ENCODE peak calls at places on chromosomes 11 and 22, in ten cellular contexts. One of them, this sample, is unnamed.

GRCh38 chr11:75924966-75925784 is 110.2 kb downstream of the UVRAG start:
- DNase-seq in A549: no peak
- DNase-seq in breast epithelium: no peak
- DNase-seq in colonic mucosa: no peak
- DNase-seq in heart left ventricle: no peak
- DNase-seq in MM.1S: no peak
- DNase-seq in psoas muscle: peak
- DNase-seq in brain microvascular endothelial cell: no peak
- DNase-seq in lung: no peak
- DNase-seq in AG04450: no peak
- DNase-seq in this sample: peak

GRCh38 chr22:37752189-37753061 is 55.3 kb upstream of the GCAT start:
- DNase-seq in AG04450: peak
- DNase-seq in brain microvascular endothelial cell: peak
- DNase-seq in heart left ventricle: peak
- DNase-seq in MM.1S: no peak
- DNase-seq in psoas muscle: peak
- DNase-seq in breast epithelium: peak
- DNase-seq in lung: peak
- DNase-seq in colonic mucosa: peak
- DNase-seq in A549: peak
- DNase-seq in this sample: peak

GRCh38 chr11:67642148-67642475 is 2.5 kb upstream of the TBX10 start:
- DNase-seq in colonic mucosa: peak
- DNase-seq in AG04450: no peak
- DNase-seq in A549: no peak
- DNase-seq in heart left ventricle: no peak
- DNase-seq in MM.1S: no peak
- DNase-seq in psoas muscle: no peak
- DNase-seq in breast epithelium: no peak
- DNase-seq in lung: no peak
- DNase-seq in brain microvascular endothelial cell: no peak
- DNase-seq in this sample: no peak

GRCh38 chr11:67442504-67443398 is 525 bp downstream of the CORO1B start:
- DNase-seq in lung: no peak
- DNase-seq in colonic mucosa: no peak
- DNase-seq in MM.1S: no peak
- DNase-seq in AG04450: no peak
- DNase-seq in brain microvascular endothelial cell: no peak
- DNase-seq in breast epithelium: no peak
- DNase-seq in psoas muscle: no peak
- DNase-seq in heart left ventricle: peak
- DNase-seq in A549: no peak
- DNase-seq in this sample: no peak

GRCh38 chr11:116170526-116171120 is 602.2 kb downstream of the BUD13 start:
- DNase-seq in A549: no peak
- DNase-seq in MM.1S: no peak
- DNase-seq in heart left ventricle: no peak
- DNase-seq in colonic mucosa: peak
- DNase-seq in brain microvascular endothelial cell: no peak
- DNase-seq in lung: no peak
- DNase-seq in psoas muscle: no peak
- DNase-seq in breast epithelium: no peak
- DNase-seq in AG04450: no peak
- DNase-seq in this sample: no peak

GRCh38 chr22:32842486-32842885 is 41.0 kb downstream of the TIMP3 start:
- DNase-seq in brain microvascular endothelial cell: no peak
- DNase-seq in heart left ventricle: no peak
- DNase-seq in A549: no peak
- DNase-seq in breast epithelium: no peak
- DNase-seq in AG04450: no peak
- DNase-seq in colonic mucosa: no peak
- DNase-seq in MM.1S: no peak
- DNase-seq in lung: no peak
- DNase-seq in psoas muscle: no peak
- DNase-seq in this sample: no peak

GRCh38 chr11:107561688-107562087 is 3.8 kb downstream of the ALKBH8 start:
- DNase-seq in AG04450: no peak
- DNase-seq in breast epithelium: no peak
- DNase-seq in colonic mucosa: no peak
- DNase-seq in brain microvascular endothelial cell: peak
- DNase-seq in MM.1S: no peak
- DNase-seq in psoas muscle: no peak
- DNase-seq in heart left ventricle: no peak
- DNase-seq in lung: no peak
- DNase-seq in A549: peak
- DNase-seq in this sample: no peak

GRCh38 chr11:3614742-3615171 is 27.0 kb downstream of the ART5 start:
- DNase-seq in heart left ventricle: no peak
- DNase-seq in MM.1S: peak
- DNase-seq in breast epithelium: no peak
- DNase-seq in lung: peak
- DNase-seq in AG04450: no peak
- DNase-seq in psoas muscle: peak
- DNase-seq in A549: no peak
- DNase-seq in colonic mucosa: no peak
- DNase-seq in brain microvascular endothelial cell: no peak
- DNase-seq in this sample: no peak

GRCh38 chr11:28146123-28146751 is 38.0 kb downstream of the METTL15 start:
- DNase-seq in MM.1S: no peak
- DNase-seq in A549: peak
- DNase-seq in AG04450: peak
- DNase-seq in heart left ventricle: no peak
- DNase-seq in lung: no peak
- DNase-seq in psoas muscle: no peak
- DNase-seq in breast epithelium: no peak
- DNase-seq in brain microvascular endothelial cell: peak
- DNase-seq in colonic mucosa: no peak
- DNase-seq in this sample: peak

GRCh38 chr22:39309364-39309861 is 10.0 kb downstream of the RPL3 start:
- DNase-seq in breast epithelium: no peak
- DNase-seq in heart left ventricle: no peak
- DNase-seq in lung: no peak
- DNase-seq in AG04450: no peak
- DNase-seq in colonic mucosa: no peak
- DNase-seq in psoas muscle: no peak
- DNase-seq in MM.1S: no peak
- DNase-seq in brain microvascular endothelial cell: peak
- DNase-seq in A549: no peak
- DNase-seq in this sample: no peak

GRCh38 chr22:39612811-39613548 is 42.4 kb downstream of the CACNA1I start:
- DNase-seq in AG04450: no peak
- DNase-seq in breast epithelium: no peak
- DNase-seq in heart left ventricle: no peak
- DNase-seq in colonic mucosa: no peak
- DNase-seq in brain microvascular endothelial cell: no peak
- DNase-seq in lung: no peak
- DNase-seq in A549: no peak
- DNase-seq in psoas muscle: no peak
- DNase-seq in MM.1S: no peak
- DNase-seq in this sample: no peak

GRCh38 chr22:33082221-33082620 is 24.0 kb upstream of the SYN3 start:
- DNase-seq in AG04450: no peak
- DNase-seq in A549: no peak
- DNase-seq in brain microvascular endothelial cell: no peak
- DNase-seq in colonic mucosa: no peak
- DNase-seq in psoas muscle: no peak
- DNase-seq in breast epithelium: no peak
- DNase-seq in lung: no peak
- DNase-seq in MM.1S: no peak
- DNase-seq in heart left ventricle: no peak
- DNase-seq in this sample: no peak

GRCh38 chr11:17405232-17406005 is 17.0 kb upstream of the KCNJ11 start:
- DNase-seq in AG04450: no peak
- DNase-seq in psoas muscle: peak
- DNase-seq in brain microvascular endothelial cell: peak
- DNase-seq in heart left ventricle: peak
- DNase-seq in colonic mucosa: peak
- DNase-seq in A549: peak
- DNase-seq in breast epithelium: peak
- DNase-seq in lung: peak
- DNase-seq in MM.1S: peak
- DNase-seq in this sample: peak
- H3K27ac ChIP-seq in AG04450: no peak
- H3K27ac ChIP-seq in psoas muscle: peak
- H3K27ac ChIP-seq in brain microvascular endothelial cell: no peak
- H3K27ac ChIP-seq in heart left ventricle: peak
- H3K27ac ChIP-seq in colonic mucosa: no peak
- H3K27ac ChIP-seq in A549: peak
- H3K27ac ChIP-seq in breast epithelium: peak
- H3K27ac ChIP-seq in lung: peak
- H3K27ac ChIP-seq in MM.1S: peak
- H3K27ac ChIP-seq in this sample: peak

GRCh38 chr22:20251981-20252380 is 16.1 kb downstream of the RTN4R start:
- DNase-seq in breast epithelium: no peak
- DNase-seq in colonic mucosa: no peak
- DNase-seq in A549: no peak
- DNase-seq in heart left ventricle: no peak
- DNase-seq in brain microvascular endothelial cell: no peak
- DNase-seq in MM.1S: no peak
- DNase-seq in psoas muscle: no peak
- DNase-seq in AG04450: no peak
- DNase-seq in lung: no peak
- DNase-seq in this sample: no peak
- H3K27ac ChIP-seq in breast epithelium: no peak
- H3K27ac ChIP-seq in colonic mucosa: no peak
- H3K27ac ChIP-seq in A549: no peak
- H3K27ac ChIP-seq in heart left ventricle: no peak
- H3K27ac ChIP-seq in brain microvascular endothelial cell: no peak
- H3K27ac ChIP-seq in MM.1S: no peak
- H3K27ac ChIP-seq in psoas muscle: no peak
- H3K27ac ChIP-seq in AG04450: no peak
- H3K27ac ChIP-seq in lung: no peak
- H3K27ac ChIP-seq in this sample: no peak

GRCh38 chr22:31647921-31648320 is 14.1 kb downstream of the PISD start:
- DNase-seq in MM.1S: no peak
- DNase-seq in A549: no peak
- DNase-seq in colonic mucosa: no peak
- DNase-seq in brain microvascular endothelial cell: no peak
- DNase-seq in breast epithelium: no peak
- DNase-seq in AG04450: no peak
- DNase-seq in lung: no peak
- DNase-seq in psoas muscle: no peak
- DNase-seq in heart left ventricle: no peak
- DNase-seq in this sample: no peak
- H3K27ac ChIP-seq in MM.1S: no peak
- H3K27ac ChIP-seq in A549: no peak
- H3K27ac ChIP-seq in colonic mucosa: no peak
- H3K27ac ChIP-seq in brain microvascular endothelial cell: peak
- H3K27ac ChIP-seq in breast epithelium: no peak
- H3K27ac ChIP-seq in AG04450: peak
- H3K27ac ChIP-seq in lung: no peak
- H3K27ac ChIP-seq in psoas muscle: no peak
- H3K27ac ChIP-seq in heart left ventricle: no peak
- H3K27ac ChIP-seq in this sample: peak

GRCh38 chr11:474914-475506 is 24.9 kb downstream of the PTDSS2 start:
- DNase-seq in AG04450: no peak
- DNase-seq in A549: no peak
- DNase-seq in breast epithelium: no peak
- DNase-seq in psoas muscle: peak
- DNase-seq in brain microvascular endothelial cell: no peak
- DNase-seq in MM.1S: no peak
- DNase-seq in heart left ventricle: no peak
- DNase-seq in lung: no peak
- DNase-seq in colonic mucosa: no peak
- DNase-seq in this sample: no peak

GRCh38 chr11:476416-476815 is 26.3 kb downstream of the PTDSS2 start:
- DNase-seq in A549: no peak
- DNase-seq in lung: no peak
- DNase-seq in heart left ventricle: peak
- DNase-seq in AG04450: no peak
- DNase-seq in psoas muscle: peak
- DNase-seq in breast epithelium: no peak
- DNase-seq in MM.1S: no peak
- DNase-seq in colonic mucosa: no peak
- DNase-seq in brain microvascular endothelial cell: no peak
- DNase-seq in this sample: no peak

GRCh38 chr11:479311-479710 is 27.7 kb downstream of the RNH1 start:
- DNase-seq in brain microvascular endothelial cell: no peak
- DNase-seq in heart left ventricle: no peak
- DNase-seq in AG04450: no peak
- DNase-seq in lung: no peak
- DNase-seq in A549: no peak
- DNase-seq in psoas muscle: peak
- DNase-seq in colonic mucosa: no peak
- DNase-seq in breast epithelium: no peak
- DNase-seq in MM.1S: no peak
- DNase-seq in this sample: no peak

GRCh38 chr11:475941-476340 is 25.9 kb downstream of the PTDSS2 start:
- DNase-seq in AG04450: no peak
- DNase-seq in brain microvascular endothelial cell: no peak
- DNase-seq in MM.1S: no peak
- DNase-seq in A549: no peak
- DNase-seq in breast epithelium: no peak
- DNase-seq in lung: no peak
- DNase-seq in heart left ventricle: peak
- DNase-seq in colonic mucosa: no peak
- DNase-seq in psoas muscle: no peak
- DNase-seq in this sample: no peak

GRCh38 chr11:477042-477715 is 27.1 kb downstream of the PTDSS2 start:
- DNase-seq in breast epithelium: no peak
- DNase-seq in brain microvascular endothelial cell: no peak
- DNase-seq in AG04450: no peak
- DNase-seq in heart left ventricle: peak
- DNase-seq in A549: no peak
- DNase-seq in psoas muscle: peak
- DNase-seq in lung: no peak
- DNase-seq in MM.1S: no peak
- DNase-seq in colonic mucosa: no peak
- DNase-seq in this sample: no peak
- H3K27ac ChIP-seq in breast epithelium: no peak
- H3K27ac ChIP-seq in brain microvascular endothelial cell: no peak
- H3K27ac ChIP-seq in AG04450: no peak
- H3K27ac ChIP-seq in heart left ventricle: no peak
- H3K27ac ChIP-seq in A549: no peak
- H3K27ac ChIP-seq in psoas muscle: no peak
- H3K27ac ChIP-seq in lung: no peak
- H3K27ac ChIP-seq in MM.1S: no peak
- H3K27ac ChIP-seq in colonic mucosa: no peak
- H3K27ac ChIP-seq in this sample: no peak

GRCh38 chr11:68947151-68947550 is 33.6 kb downstream of the MRGPRD start:
- DNase-seq in MM.1S: no peak
- DNase-seq in psoas muscle: no peak
- DNase-seq in A549: no peak
- DNase-seq in brain microvascular endothelial cell: no peak
- DNase-seq in AG04450: no peak
- DNase-seq in colonic mucosa: no peak
- DNase-seq in heart left ventricle: no peak
- DNase-seq in lung: no peak
- DNase-seq in breast epithelium: no peak
- DNase-seq in this sample: no peak
- H3K27ac ChIP-seq in MM.1S: no peak
- H3K27ac ChIP-seq in psoas muscle: no peak
- H3K27ac ChIP-seq in A549: no peak
- H3K27ac ChIP-seq in brain microvascular endothelial cell: no peak
- H3K27ac ChIP-seq in AG04450: no peak
- H3K27ac ChIP-seq in colonic mucosa: no peak
- H3K27ac ChIP-seq in heart left ventricle: no peak
- H3K27ac ChIP-seq in lung: no peak
- H3K27ac ChIP-seq in breast epithelium: no peak
- H3K27ac ChIP-seq in this sample: no peak

GRCh38 chr11:23948831-23949230 is 548.0 kb upstream of the LUZP2 start:
- DNase-seq in A549: no peak
- DNase-seq in brain microvascular endothelial cell: no peak
- DNase-seq in psoas muscle: no peak
- DNase-seq in colonic mucosa: no peak
- DNase-seq in MM.1S: no peak
- DNase-seq in breast epithelium: no peak
- DNase-seq in AG04450: no peak
- DNase-seq in lung: no peak
- DNase-seq in heart left ventricle: no peak
- DNase-seq in this sample: no peak
- H3K27ac ChIP-seq in A549: no peak
- H3K27ac ChIP-seq in brain microvascular endothelial cell: no peak
- H3K27ac ChIP-seq in psoas muscle: no peak
- H3K27ac ChIP-seq in colonic mucosa: no peak
- H3K27ac ChIP-seq in MM.1S: no peak
- H3K27ac ChIP-seq in breast epithelium: no peak
- H3K27ac ChIP-seq in AG04450: no peak
- H3K27ac ChIP-seq in lung: no peak
- H3K27ac ChIP-seq in heart left ventricle: no peak
- H3K27ac ChIP-seq in this sample: no peak